ENCODE peak calls at places on chromosomes 16 and 17, in seven cellular contexts. M is GM04503; B is non-pigmented ciliary epithelial cell; L is stimulated activated naive CD8-positive, alpha-beta T cell treated with anti-CD3 and anti-CD28 coated beads, Interleukin-15, amount 100 ng/mL, for 72 hours; D is Right ventricle myocardium inferior; W is memory B cell; J is tibial artery. U is an unnamed sample.

GRCh38 chr16:73058616-73059409 is 10.9 kb upstream of the ZFHX3 start:
- DNase-seq in J (peak), D (peak), M (no peak), L (no peak), W (no peak), B (no peak), U (no peak)

GRCh38 chr16:78982344-78982743 is 618.2 kb downstream of the MAF start:
- DNase-seq in B (no peak), L (no peak), J (no peak), W (no peak), M (no peak), D (no peak), U (no peak)

GRCh38 chr16:76345093-76345735 is 68.0 kb downstream of the CNTNAP4 start:
- DNase-seq in M (no peak), W (no peak), J (peak), D (peak), L (no peak), B (peak), U (no peak)

GRCh38 chr16:80557037-80557436 is 16.2 kb downstream of the DYNLRB2 start:
- DNase-seq in J (no peak), B (no peak), W (no peak), D (no peak), M (no peak), L (no peak), U (no peak)

GRCh38 chr17:46013127-46013501 is 14.1 kb downstream of the STH start:
- DNase-seq in L (no peak), W (no peak), M (no peak), J (no peak), D (no peak), B (no peak), U (no peak)

GRCh38 chr17:28173801-28174200 is 131.3 kb downstream of the NLK start:
- DNase-seq in J (no peak), D (no peak), W (no peak), B (no peak), M (no peak), L (no peak), U (no peak)

GRCh38 chr16:11757671-11758545 is 15.3 kb upstream of the TXNDC11 start:
- DNase-seq in W (no peak), L (no peak), B (peak), J (no peak), D (no peak), M (no peak), U (no peak)

GRCh38 chr16:63461248-63461841 is 1425.1 kb upstream of the CDH8 start:
- DNase-seq in J (no peak), L (no peak), M (peak), W (no peak), B (peak), D (no peak), U (no peak)

GRCh38 chr17:57622886-57623433 is 122.1 kb downstream of the CCDC182 start:
- DNase-seq in M (peak), L (no peak), B (peak), J (no peak), D (no peak), W (no peak), U (no peak)

GRCh38 chr16:16124974-16125373 is 98.3 kb downstream of the ABCC6 start:
- DNase-seq in M (no peak), J (no peak), D (no peak), W (no peak), L (no peak), B (no peak), U (no peak)

GRCh38 chr16:60945225-60945624 is 1091.0 kb downstream of the CDH8 start:
- DNase-seq in M (no peak), L (no peak), B (no peak), W (no peak), D (no peak), J (no peak), U (no peak)

GRCh38 chr17:64651889-64652288 is 10.2 kb downstream of the SMURF2 start:
- DNase-seq in M (no peak), B (no peak), W (no peak), J (no peak), L (no peak), D (no peak), U (no peak)

GRCh38 chr16:23365602-23366240 is 63.6 kb downstream of the SCNN1B start:
- DNase-seq in L (peak), W (no peak), D (no peak), B (no peak), J (no peak), M (no peak), U (no peak)

GRCh38 chr17:12899604-12900003 is 110.3 kb downstream of the ARHGAP44 start:
- DNase-seq in J (no peak), W (no peak), D (no peak), L (no peak), B (no peak), M (no peak), U (no peak)

GRCh38 chr16:15523092-15523541 is 88.7 kb downstream of the BMERB1 start:
- DNase-seq in L (no peak), B (no peak), M (no peak), D (no peak), J (peak), W (no peak), U (no peak)

GRCh38 chr17:63196772-63197335 is 230.8 kb downstream of the TANC2 start:
- DNase-seq in M (no peak), J (no peak), L (no peak), D (no peak), W (no peak), B (no peak), U (no peak)

GRCh38 chr17:81232616-81233241 is 6.1 kb downstream of the TEPSIN start:
- DNase-seq in L (no peak), J (no peak), B (no peak), W (no peak), D (peak), M (no peak), U (no peak)

GRCh38 chr16:88014201-88014781 is 63.1 kb downstream of the BANP start:
- DNase-seq in D (no peak), J (no peak), B (no peak), W (no peak), M (no peak), L (no peak), U (no peak)

GRCh38 chr17:17484451-17484899 is 7.7 kb downstream of the MED9 start:
- DNase-seq in D (peak), L (peak), W (no peak), B (no peak), J (no peak), M (no peak), U (peak)

GRCh38 chr16:2468725-2469398 is 2.2 kb upstream of the NTN3 start:
- DNase-seq in J (no peak), D (no peak), W (peak), B (no peak), M (no peak), L (no peak), U (no peak)

GRCh38 chr16:69160192-69160591 is 26.8 kb upstream of the SNTB2 start:
- DNase-seq in J (no peak), B (no peak), M (no peak), D (no peak), W (no peak), L (no peak), U (no peak)

GRCh38 chr16:60741810-60742209 is 1294.4 kb downstream of the CDH8 start:
- DNase-seq in D (no peak), W (no peak), J (no peak), M (no peak), B (no peak), L (no peak), U (no peak)

GRCh38 chr17:40471856-40472732 is 28.8 kb downstream of the IGFBP4 start:
- DNase-seq in D (no peak), M (no peak), B (no peak), J (no peak), L (no peak), W (no peak), U (no peak)

GRCh38 chr17:59105852-59106462 is 723 bp downstream of the TRIM37 start:
- DNase-seq in W (no peak), B (no peak), L (peak), D (peak), J (peak), M (no peak), U (peak)

GRCh38 chr17:74358696-74359095 is 3.0 kb downstream of the BTBD17 start:
- DNase-seq in D (peak), W (no peak), M (no peak), L (no peak), J (no peak), B (no peak), U (no peak)

GRCh38 chr16:74309789-74310781 is 13.5 kb downstream of the PSMD7 start:
- DNase-seq in W (no peak), L (no peak), M (no peak), D (no peak), B (no peak), J (no peak), U (peak)

GRCh38 chr17:60153606-60154355 is 4.0 kb downstream of the CA4 start:
- DNase-seq in W (no peak), B (no peak), J (no peak), L (no peak), M (no peak), D (no peak), U (no peak)

GRCh38 chr17:14715531-14715930 is 414.6 kb downstream of the HS3ST3B1 start:
- DNase-seq in J (no peak), M (no peak), L (no peak), D (no peak), B (no peak), W (no peak), U (no peak)

GRCh38 chr17:3547628-3548027 is 10.0 kb downstream of the TRPV3 start:
- DNase-seq in M (no peak), W (no peak), L (no peak), D (no peak), B (no peak), J (no peak), U (no peak)

GRCh38 chr17:58344791-58345157 is 7.2 kb downstream of the SUPT4H1 start:
- DNase-seq in D (no peak), L (peak), J (no peak), B (no peak), W (peak), M (no peak), U (peak)

GRCh38 chr16:920722-921121 is 50.1 kb downstream of the LMF1 start:
- DNase-seq in M (peak), J (peak), L (no peak), D (peak), B (no peak), W (no peak), U (no peak)

GRCh38 chr17:4074831-4075495 is 67.9 kb downstream of the ZZEF1 start:
- DNase-seq in M (no peak), D (no peak), W (no peak), J (no peak), L (no peak), B (no peak), U (peak)

GRCh38 chr17:66493283-66494019 is 191.0 kb downstream of the PRKCA start:
- DNase-seq in L (no peak), M (peak), J (no peak), W (no peak), D (no peak), B (no peak), U (no peak)